ENCODE peak calls at places on chromosomes 13 and 19, in seven cellular contexts. One of them, this sample, is unnamed.

GRCh38 chr13:35165205-35165604 is 223.1 kb downstream of the NBEA start:
- DNase-seq in activated T-cell treated with anti-CD3 and anti-CD28 coated beads, Interleukin-2, amount 50 U/mL, for 72 hours: no peak
- DNase-seq in activated CD4-positive, alpha-beta T cell treated with anti-CD3 and anti-CD28 coated beads, Interleukin-2, amount 10 ng/mL, durations not matched to agents 7 days and 5 days: no peak
- DNase-seq in hypothalamus: no peak
- DNase-seq in glutamatergic neuron: no peak
- DNase-seq in astrocyte of the spinal cord: no peak
- DNase-seq in Kasumi-1: no peak
- DNase-seq in this sample: no peak

GRCh38 chr13:30111810-30112209 is 195.5 kb downstream of the KATNAL1 start:
- DNase-seq in activated T-cell treated with anti-CD3 and anti-CD28 coated beads, Interleukin-2, amount 50 U/mL, for 72 hours: peak
- DNase-seq in activated CD4-positive, alpha-beta T cell treated with anti-CD3 and anti-CD28 coated beads, Interleukin-2, amount 10 ng/mL, durations not matched to agents 7 days and 5 days: peak
- DNase-seq in hypothalamus: no peak
- DNase-seq in glutamatergic neuron: no peak
- DNase-seq in astrocyte of the spinal cord: no peak
- DNase-seq in Kasumi-1: peak
- DNase-seq in this sample: peak

GRCh38 chr13:81659984-81660383 is 1319.1 kb upstream of the SPRY2 start:
- DNase-seq in activated T-cell treated with anti-CD3 and anti-CD28 coated beads, Interleukin-2, amount 50 U/mL, for 72 hours: no peak
- DNase-seq in activated CD4-positive, alpha-beta T cell treated with anti-CD3 and anti-CD28 coated beads, Interleukin-2, amount 10 ng/mL, durations not matched to agents 7 days and 5 days: no peak
- DNase-seq in hypothalamus: no peak
- DNase-seq in glutamatergic neuron: no peak
- DNase-seq in astrocyte of the spinal cord: no peak
- DNase-seq in Kasumi-1: no peak
- DNase-seq in this sample: no peak

GRCh38 chr13:75326173-75327131 is 155.5 kb downstream of the TBC1D4 start:
- DNase-seq in activated T-cell treated with anti-CD3 and anti-CD28 coated beads, Interleukin-2, amount 50 U/mL, for 72 hours: peak
- DNase-seq in activated CD4-positive, alpha-beta T cell treated with anti-CD3 and anti-CD28 coated beads, Interleukin-2, amount 10 ng/mL, durations not matched to agents 7 days and 5 days: peak
- DNase-seq in hypothalamus: no peak
- DNase-seq in glutamatergic neuron: no peak
- DNase-seq in astrocyte of the spinal cord: peak
- DNase-seq in Kasumi-1: no peak
- DNase-seq in this sample: peak

GRCh38 chr19:3548594-3548993 is 8.8 kb downstream of the MFSD12 start:
- DNase-seq in activated T-cell treated with anti-CD3 and anti-CD28 coated beads, Interleukin-2, amount 50 U/mL, for 72 hours: no peak
- DNase-seq in activated CD4-positive, alpha-beta T cell treated with anti-CD3 and anti-CD28 coated beads, Interleukin-2, amount 10 ng/mL, durations not matched to agents 7 days and 5 days: no peak
- DNase-seq in hypothalamus: no peak
- DNase-seq in glutamatergic neuron: no peak
- DNase-seq in astrocyte of the spinal cord: no peak
- DNase-seq in Kasumi-1: peak
- DNase-seq in this sample: no peak

GRCh38 chr13:49733181-49733951 is 42.1 kb upstream of the EBPL start:
- DNase-seq in activated T-cell treated with anti-CD3 and anti-CD28 coated beads, Interleukin-2, amount 50 U/mL, for 72 hours: no peak
- DNase-seq in activated CD4-positive, alpha-beta T cell treated with anti-CD3 and anti-CD28 coated beads, Interleukin-2, amount 10 ng/mL, durations not matched to agents 7 days and 5 days: no peak
- DNase-seq in hypothalamus: no peak
- DNase-seq in glutamatergic neuron: no peak
- DNase-seq in astrocyte of the spinal cord: no peak
- DNase-seq in Kasumi-1: no peak
- DNase-seq in this sample: no peak

GRCh38 chr13:70630247-70630646 is 522.0 kb upstream of the KLHL1 start:
- DNase-seq in activated T-cell treated with anti-CD3 and anti-CD28 coated beads, Interleukin-2, amount 50 U/mL, for 72 hours: no peak
- DNase-seq in activated CD4-positive, alpha-beta T cell treated with anti-CD3 and anti-CD28 coated beads, Interleukin-2, amount 10 ng/mL, durations not matched to agents 7 days and 5 days: no peak
- DNase-seq in hypothalamus: no peak
- DNase-seq in glutamatergic neuron: no peak
- DNase-seq in astrocyte of the spinal cord: no peak
- DNase-seq in Kasumi-1: no peak
- DNase-seq in this sample: no peak

GRCh38 chr13:71621152-71622124 is 245.6 kb downstream of the DACH1 start:
- DNase-seq in activated T-cell treated with anti-CD3 and anti-CD28 coated beads, Interleukin-2, amount 50 U/mL, for 72 hours: no peak
- DNase-seq in activated CD4-positive, alpha-beta T cell treated with anti-CD3 and anti-CD28 coated beads, Interleukin-2, amount 10 ng/mL, durations not matched to agents 7 days and 5 days: no peak
- DNase-seq in hypothalamus: no peak
- DNase-seq in glutamatergic neuron: no peak
- DNase-seq in astrocyte of the spinal cord: no peak
- DNase-seq in Kasumi-1: no peak
- DNase-seq in this sample: no peak

GRCh38 chr19:55258476-55258827 is 365 bp downstream of the PPP6R1 start:
- DNase-seq in activated T-cell treated with anti-CD3 and anti-CD28 coated beads, Interleukin-2, amount 50 U/mL, for 72 hours: peak
- DNase-seq in activated CD4-positive, alpha-beta T cell treated with anti-CD3 and anti-CD28 coated beads, Interleukin-2, amount 10 ng/mL, durations not matched to agents 7 days and 5 days: peak
- DNase-seq in hypothalamus: no peak
- DNase-seq in glutamatergic neuron: peak
- DNase-seq in astrocyte of the spinal cord: no peak
- DNase-seq in Kasumi-1: no peak
- DNase-seq in this sample: no peak